ENCODE peak calls at places on chromosomes 13 and 19, in ten cellular contexts. J is neural crest cell; P is cardiac fibroblast; F is activated T-cell treated with anti-CD3 and anti-CD28 coated beads, Interleukin-2, amount 50 U/mL, for 72 hours; T is neural progenitor cell; V is effector CD4-positive, alpha-beta T cell; N is fibroblast of pulmonary artery; O is midbrain; C is NCI-H2081; X is H7. E is an unnamed sample.

GRCh38 chr13:113645329-113645728 is 12.7 kb downstream of the ATP4B start:
- DNase-seq in J (no peak), P (no peak), F (no peak), T (no peak), V (no peak), N (no peak), O (no peak), C (no peak), X (no peak), E (no peak)

GRCh38 chr13:22235285-22235949 is 564.5 kb downstream of the FGF9 start:
- DNase-seq in J (no peak), P (no peak), F (peak), T (peak), V (no peak), N (no peak), O (no peak), C (no peak), X (peak), E (no peak)

GRCh38 chr19:1400281-1401137 is 833 bp downstream of the GAMT start:
- DNase-seq in J (no peak), P (peak), F (peak), T (peak), V (no peak), N (no peak), O (no peak), C (no peak), X (peak), E (no peak)

GRCh38 chr19:18417250-18418033 is 1.8 kb upstream of the SSBP4 start:
- DNase-seq in J (peak), P (peak), F (peak), T (peak), V (no peak), N (peak), O (peak), C (peak), X (peak), E (no peak)

GRCh38 chr13:59494560-59494970 is 669.2 kb downstream of the DIAPH3 start:
- DNase-seq in J (no peak), P (peak), F (no peak), T (no peak), V (no peak), N (peak), O (no peak), C (no peak), X (no peak), E (no peak)

GRCh38 chr19:17183858-17184271 is 31.3 kb upstream of the USE1 start:
- DNase-seq in J (no peak), P (no peak), F (peak), T (no peak), V (no peak), N (no peak), O (no peak), C (no peak), X (no peak), E (no peak)

GRCh38 chr19:42360787-42361544 is 29.1 kb downstream of the CNFN start:
- DNase-seq in J (no peak), P (no peak), F (no peak), T (peak), V (no peak), N (no peak), O (no peak), C (no peak), X (peak), E (no peak)

GRCh38 chr13:45339867-45340266 is 1.1 kb downstream of the TPT1 start:
- DNase-seq in J (no peak), P (no peak), F (peak), T (no peak), V (no peak), N (no peak), O (no peak), C (no peak), X (no peak), E (no peak)

GRCh38 chr19:23887642-23888041 is 27.0 kb upstream of the ZNF726 start:
- DNase-seq in J (no peak), P (no peak), F (no peak), T (no peak), V (no peak), N (no peak), O (no peak), C (no peak), X (no peak), E (no peak)

GRCh38 chr19:11047856-11048255 is 41.4 kb upstream of the LDLR start:
- DNase-seq in J (no peak), P (no peak), F (no peak), T (no peak), V (no peak), N (no peak), O (no peak), C (no peak), X (no peak), E (no peak)

GRCh38 chr19:19537321-19538048 is 580 bp upstream of the CILP2 start:
- DNase-seq in J (no peak), P (no peak), F (no peak), T (no peak), V (no peak), N (no peak), O (no peak), C (no peak), X (peak), E (no peak)

GRCh38 chr13:112619730-112620639 is 32.0 kb upstream of the TUBGCP3 start:
- DNase-seq in J (peak), P (peak), F (no peak), T (peak), V (no peak), N (peak), O (no peak), C (peak), X (peak), E (no peak)

GRCh38 chr13:30257433-30258099 is 49.8 kb downstream of the KATNAL1 start:
- DNase-seq in J (peak), P (no peak), F (no peak), T (peak), V (no peak), N (no peak), O (peak), C (no peak), X (peak), E (no peak)

GRCh38 chr19:6772028-6772865 is at the start of gene VAV1:
- DNase-seq in J (no peak), P (no peak), F (peak), T (no peak), V (peak), N (no peak), O (peak), C (no peak), X (peak), E (no peak)

GRCh38 chr13:97179501-97179900 is 42.6 kb upstream of the MBNL2 start:
- DNase-seq in J (no peak), P (no peak), F (no peak), T (no peak), V (no peak), N (no peak), O (no peak), C (no peak), X (no peak), E (no peak)

GRCh38 chr19:23698711-23699520 is 11.9 kb upstream of the ZNF675 start:
- DNase-seq in J (no peak), P (no peak), F (no peak), T (no peak), V (no peak), N (no peak), O (no peak), C (no peak), X (peak), E (no peak)

GRCh38 chr19:34502582-34503545 is 21.3 kb downstream of the WTIP start:
- DNase-seq in J (no peak), P (peak), F (no peak), T (no peak), V (no peak), N (no peak), O (no peak), C (no peak), X (peak), E (no peak)

GRCh38 chr19:12790628-12791344 is 500 bp upstream of the JUNB start:
- DNase-seq in J (no peak), P (no peak), F (no peak), T (peak), V (no peak), N (no peak), O (no peak), C (no peak), X (no peak), E (no peak)

GRCh38 chr13:108961542-108962125 is 332.2 kb downstream of the MYO16 start:
- DNase-seq in J (no peak), P (peak), F (no peak), T (peak), V (no peak), N (peak), O (peak), C (peak), X (peak), E (no peak)

GRCh38 chr13:42039457-42039945 is 8.9 kb upstream of the DGKH start:
- DNase-seq in J (no peak), P (no peak), F (no peak), T (no peak), V (no peak), N (no peak), O (peak), C (no peak), X (no peak), E (no peak)

GRCh38 chr13:49351871-49352270 is 92.0 kb downstream of the CAB39L start:
- DNase-seq in J (no peak), P (peak), F (no peak), T (no peak), V (no peak), N (no peak), O (no peak), C (no peak), X (no peak), E (no peak)

GRCh38 chr19:15118789-15119494 is 11.7 kb downstream of the SYDE1 start:
- DNase-seq in J (no peak), P (no peak), F (no peak), T (no peak), V (no peak), N (no peak), O (no peak), C (no peak), X (peak), E (no peak)

GRCh38 chr13:52852444-52852843 is 4.0 kb upstream of the PCDH8 start:
- DNase-seq in J (no peak), P (no peak), F (no peak), T (no peak), V (no peak), N (no peak), O (no peak), C (peak), X (no peak), E (no peak)

GRCh38 chr19:7113233-7113632 is 43.7 kb downstream of the ZNF557 start:
- DNase-seq in J (no peak), P (no peak), F (no peak), T (no peak), V (no peak), N (no peak), O (no peak), C (no peak), X (no peak), E (no peak)

GRCh38 chr13:107883561-107884175 is 331.7 kb downstream of the LIG4 start:
- DNase-seq in J (no peak), P (peak), F (no peak), T (no peak), V (no peak), N (peak), O (no peak), C (no peak), X (no peak), E (no peak)

GRCh38 chr13:96996097-96996496 is 1.8 kb upstream of the OXGR1 start:
- DNase-seq in J (no peak), P (no peak), F (no peak), T (no peak), V (no peak), N (no peak), O (no peak), C (no peak), X (no peak), E (no peak)

GRCh38 chr19:16076958-16077611 is 790 bp downstream of the TPM4 start:
- DNase-seq in J (no peak), P (peak), F (peak), T (peak), V (no peak), N (no peak), O (peak), C (peak), X (peak), E (no peak)

GRCh38 chr19:47122359-47123335 is 8.0 kb upstream of the SAE1 start:
- DNase-seq in J (no peak), P (peak), F (no peak), T (no peak), V (no peak), N (peak), O (no peak), C (no peak), X (no peak), E (no peak)

GRCh38 chr13:102293723-102294122 is 108.1 kb downstream of the FGF14 start:
- DNase-seq in J (no peak), P (no peak), F (no peak), T (no peak), V (no peak), N (no peak), O (no peak), C (no peak), X (no peak), E (no peak)

GRCh38 chr19:7642295-7643046 is 5.6 kb downstream of the STXBP2 start:
- DNase-seq in J (no peak), P (no peak), F (no peak), T (no peak), V (no peak), N (no peak), O (no peak), C (no peak), X (no peak), E (no peak)

GRCh38 chr19:9869008-9869617 is 34.0 kb downstream of the PIN1 start:
- DNase-seq in J (no peak), P (no peak), F (no peak), T (no peak), V (no peak), N (no peak), O (no peak), C (no peak), X (no peak), E (peak)

GRCh38 chr19:47093841-47094240 is 19.7 kb downstream of the ZC3H4 start:
- DNase-seq in J (no peak), P (no peak), F (peak), T (no peak), V (no peak), N (no peak), O (no peak), C (no peak), X (no peak), E (no peak)

GRCh38 chr13:41533266-41533665 is 75.9 kb downstream of the RGCC start:
- DNase-seq in J (no peak), P (no peak), F (no peak), T (no peak), V (no peak), N (no peak), O (no peak), C (no peak), X (no peak), E (no peak)

GRCh38 chr19:2455481-2456300 is 1.1 kb downstream of the LMNB2 start:
- DNase-seq in J (no peak), P (peak), F (peak), T (peak), V (peak), N (no peak), O (no peak), C (no peak), X (peak), E (no peak)

GRCh38 chr13:85313761-85314503 is 485.3 kb downstream of the SLITRK6 start:
- DNase-seq in J (no peak), P (peak), F (no peak), T (no peak), V (no peak), N (no peak), O (no peak), C (no peak), X (no peak), E (no peak)

E was measured in occipital lobe.